ENCODE peak calls at places on chromosomes 5 and 9, in four cellular contexts. Z is heart left ventricle, F is PC-3, X is keratinocyte. S is an unnamed sample. For H3K4me1, the result is how much of the 10 kb centered on the place peaks cover.

GRCh38 chr5:101425345-101425744 is 522.3 kb upstream of the ST8SIA4 start:
- DNase-seq in Z (no peak), F (no peak), X (no peak), S (no peak)

GRCh38 chr9:124390812-124391658 is 24.2 kb downstream of the PSMB7 start:
- DNase-seq in Z (no peak), F (peak), X (no peak), S (no peak)

GRCh38 chr9:111412280-111412679 is 71.9 kb downstream of the ECPAS start:
- DNase-seq in F (no peak), X (no peak), Z (no peak), S (no peak)

GRCh38 chr9:106964329-106964728 is 101.4 kb downstream of the ZNF462 start:
- DNase-seq in F (no peak), Z (no peak), X (no peak), S (no peak)

GRCh38 chr5:173857231-173857630 is 30.9 kb upstream of the CPEB4 start:
- DNase-seq in F (no peak), Z (no peak), X (no peak), S (no peak)

GRCh38 chr5:88957000-88957399 is 74.0 kb upstream of the MEF2C start:
- DNase-seq in F (no peak), Z (no peak), X (no peak), S (no peak)

GRCh38 chr9:14616188-14616982 is 76.8 kb downstream of the ZDHHC21 start:
- DNase-seq in Z (no peak), X (no peak), F (peak), S (no peak)

GRCh38 chr9:132049323-132049882 is 30.3 kb downstream of the MED27 start:
- DNase-seq in X (no peak), F (no peak), Z (no peak), S (no peak)

GRCh38 chr5:39057745-39058144 is 16.5 kb downstream of the RICTOR start:
- DNase-seq in X (no peak), F (no peak), Z (no peak), S (no peak)

GRCh38 chr5:16450163-16450562 is 15.4 kb downstream of the ZNF622 start:
- DNase-seq in Z (no peak), X (no peak), F (no peak), S (no peak)

GRCh38 chr9:102631559-102631958 is 363.6 kb upstream of the CYLC2 start:
- DNase-seq in X (no peak), F (peak), Z (no peak), S (no peak)

GRCh38 chr5:147175516-147176097 is 59.2 kb upstream of the STK32A start:
- DNase-seq in Z (no peak), F (peak), X (no peak), S (no peak)

GRCh38 chr5:137696481-137696880 is 39.4 kb downstream of the KLHL3 start:
- DNase-seq in Z (no peak), X (no peak), F (peak), S (no peak)

GRCh38 chr5:73799401-73799972 is 173.5 kb downstream of the ARHGEF28 start:
- DNase-seq in Z (no peak), F (no peak), X (no peak), S (no peak)

GRCh38 chr9:113011911-113012381 is at the start of gene ZNF883:
- DNase-seq in Z (peak), X (no peak), F (no peak), S (peak)

GRCh38 chr9:110047955-110048472 is 159.9 kb downstream of the C9orf152 start:
- DNase-seq in X (no peak), Z (no peak), F (no peak), S (peak)

GRCh38 chr9:83533296-83533695 is 4.9 kb downstream of the FRMD3 start:
- DNase-seq in X (no peak), Z (no peak), F (peak), S (no peak)

GRCh38 chr9:136328622-136329041 is 1.3 kb downstream of the GPSM1 start:
- DNase-seq in F (no peak), Z (peak), X (no peak), S (peak)

GRCh38 chr5:100161868-100162267 is 373.3 kb upstream of the FAM174A start:
- DNase-seq in F (no peak), X (no peak), Z (no peak), S (no peak)

GRCh38 chr5:61245486-61245885 is 83.2 kb upstream of the SMIM15 start:
- DNase-seq in X (no peak), Z (no peak), F (no peak), S (no peak)

GRCh38 chr5:7586499-7586898 is 190.6 kb downstream of the ADCY2 start:
- DNase-seq in F (no peak), Z (no peak), X (no peak), S (no peak)

DNA sequence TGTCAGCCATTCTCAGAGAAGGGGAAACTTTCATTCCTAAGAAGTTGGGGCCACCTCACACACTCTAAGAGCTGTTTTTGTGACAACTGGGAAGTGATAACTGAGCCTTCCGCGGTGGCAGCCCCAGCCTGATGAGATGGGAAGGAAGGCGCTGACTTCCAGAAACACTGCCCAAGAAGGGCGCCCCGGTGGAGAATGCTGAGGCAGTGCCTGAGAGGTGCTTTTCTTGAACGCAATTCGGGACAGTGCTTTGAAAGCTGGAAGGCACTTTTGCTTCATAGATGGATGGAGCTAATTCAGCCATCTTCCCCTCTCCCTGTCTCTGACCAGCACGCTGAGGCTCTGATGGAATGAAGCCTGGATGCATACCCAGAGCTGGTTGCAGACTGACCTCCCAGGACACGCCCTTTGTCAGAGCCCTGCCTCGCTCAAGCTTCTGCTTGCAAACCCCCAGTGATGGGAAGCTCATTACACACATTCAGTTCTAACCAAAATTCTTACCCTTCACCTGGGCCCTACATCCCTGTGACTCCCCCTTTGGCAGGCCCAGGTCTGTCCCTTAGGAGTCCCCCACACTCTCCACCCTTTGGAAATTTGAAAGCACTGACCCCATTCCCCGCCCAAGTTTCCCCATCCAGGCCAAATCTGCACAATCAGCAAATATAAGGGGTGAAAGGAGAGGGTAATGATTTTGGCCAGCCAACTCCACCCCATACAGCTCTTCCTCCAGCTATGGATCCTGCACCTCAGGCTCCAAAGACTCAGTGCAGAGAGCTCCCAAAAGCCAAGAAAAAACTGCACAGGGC is 66.6 kb upstream of the SLC25A51 start:
- DNase-seq in F (no peak), X (no peak), Z (peak), S (no peak)
- H3K4me1 ChIP-seq in F (half or more), X (half or more), Z (under half), S (under half)

GRCh38 chr5:139295692-139296091 is 2.2 kb downstream of the MATR3 start:
- DNase-seq in Z (no peak), X (no peak), F (no peak), S (no peak)
- H3K4me1 ChIP-seq in Z (under half), X (under half), F (under half), S (under half)

GRCh38 chr5:14171091-14171490 is 27.9 kb downstream of the TRIO start:
- DNase-seq in F (no peak), X (no peak), Z (no peak), S (no peak)

GRCh38 chr5:14174235-14174636 is 31.1 kb downstream of the TRIO start:
- DNase-seq in X (no peak), Z (no peak), F (no peak), S (no peak)

GRCh38 chr5:14171621-14172020 is 28.5 kb downstream of the TRIO start:
- DNase-seq in X (no peak), F (no peak), Z (no peak), S (no peak)

GRCh38 chr5:14172149-14172795 is 29.1 kb downstream of the TRIO start:
- DNase-seq in F (no peak), Z (no peak), X (no peak), S (no peak)

GRCh38 chr5:14173419-14174234 is 30.5 kb downstream of the TRIO start:
- DNase-seq in Z (no peak), X (no peak), F (no peak), S (no peak)
- H3K4me1 ChIP-seq in Z (under half), X (under half), F (half or more), S (under half)

GRCh38 chr5:67294266-67294938 is 97.8 kb upstream of the CD180 start:
- DNase-seq in F (no peak), X (no peak), Z (no peak), S (no peak)
- H3K4me1 ChIP-seq in F (under half), X (under half), Z (under half), S (under half)

GRCh38 chr5:150112211-150113046 is 26.1 kb upstream of the CSF1R start:
- DNase-seq in Z (no peak), F (peak), X (no peak), S (peak)
- H3K4me1 ChIP-seq in Z (under half), F (under half), X (under half), S (under half)

GRCh38 chr9:130522233-130522808 is 57.1 kb upstream of the FUBP3 start:
- DNase-seq in Z (no peak), X (no peak), F (no peak), S (no peak)
- H3K4me1 ChIP-seq in Z (under half), X (under half), F (under half), S (under half)

GRCh38 chr9:114446036-114446435 is 58.3 kb upstream of the AKNA start:
- DNase-seq in F (peak), X (no peak), Z (no peak), S (no peak)
- H3K4me1 ChIP-seq in F (under half), X (under half), Z (under half), S (under half)

DNA sequence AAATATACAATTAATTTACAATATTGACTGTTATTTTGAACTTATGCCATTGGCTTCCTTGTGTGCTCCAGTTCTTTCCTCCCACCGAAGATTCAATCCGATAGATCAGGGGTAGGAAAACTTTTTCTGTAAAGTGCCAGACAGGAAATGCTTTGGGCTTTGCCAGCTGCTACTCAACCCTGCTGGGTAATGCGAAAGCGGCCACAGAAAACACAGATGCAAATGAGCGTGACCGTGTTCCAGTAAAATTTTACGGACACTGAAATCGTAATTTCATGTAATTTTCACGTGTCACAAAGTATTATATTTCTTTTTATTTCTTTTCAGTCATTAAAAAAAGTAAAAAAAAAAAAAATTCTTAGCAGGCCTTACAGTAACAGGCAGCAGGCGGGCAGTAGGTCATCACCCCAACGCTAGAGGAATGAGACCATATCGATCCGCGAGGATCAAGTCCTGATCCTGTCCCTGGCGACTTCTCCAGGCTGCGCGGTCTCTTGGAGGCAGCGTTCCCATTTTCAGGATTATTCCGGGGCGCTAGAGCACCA is 604 bp downstream of the NMRK1 start:
- DNase-seq in F (peak), Z (no peak), X (no peak), S (no peak)
- H3K4me1 ChIP-seq in F (under half), Z (under half), X (under half), S (under half)

GRCh38 chr5:116451905-116452450 is 122.6 kb downstream of the SEMA6A start:
- DNase-seq in Z (no peak), X (no peak), F (no peak), S (no peak)
- H3K4me1 ChIP-seq in Z (under half), X (under half), F (under half), S (under half)

S was measured in ovary.